ENCODE peak calls at places on chromosomes 4 and X, in four cellular contexts. K is CD8-positive, alpha-beta T cell; S is WERI-Rb-1; X is heart left ventricle. T is an unnamed sample. For H3K36me3, the result is how much of the 10 kb centered on the place peaks cover.

GRCh38 chr4:60201052-60201673 is 999.0 kb upstream of the ADGRL3 start:
- DNase-seq in K (no peak), S (peak), X (no peak), T (no peak)

GRCh38 chr4:41542526-41543270 is 4.7 kb downstream of the LIMCH1 start:
- DNase-seq in K (no peak), S (no peak), X (no peak), T (no peak)

GRCh38 chrX:100449696-100450606 is 39.9 kb upstream of the PCDH19 start:
- DNase-seq in K (no peak), S (no peak), X (peak), T (no peak)

GRCh38 chr4:56289934-56290333 is 97.4 kb downstream of the AASDH start:
- DNase-seq in K (no peak), S (no peak), X (no peak), T (no peak)

GRCh38 chr4:155413451-155413850 is 36.7 kb upstream of the MAP9 start:
- DNase-seq in K (no peak), S (no peak), X (no peak), T (no peak)

GRCh38 chrX:112066813-112067212 is 15.8 kb downstream of the TRPC5 start:
- DNase-seq in K (no peak), S (no peak), X (no peak), T (no peak)

GRCh38 chr4:156677136-156677535 is 294.5 kb downstream of the PDGFC start:
- DNase-seq in K (no peak), S (peak), X (no peak), T (no peak)

GRCh38 chrX:19842542-19842941 is 44.9 kb downstream of the SH3KBP1 start:
- DNase-seq in K (peak), S (no peak), X (no peak), T (no peak)

GRCh38 chr4:66178901-66179300 is 508.6 kb upstream of the EPHA5 start:
- DNase-seq in K (no peak), S (peak), X (no peak), T (no peak)

GRCh38 chrX:71103110-71103983 is 3.2 kb downstream of the CXorf65 start:
- DNase-seq in K (peak), S (peak), X (no peak), T (no peak)

GRCh38 chr4:183332447-183332846 is 10.2 kb upstream of the CLDN24 start:
- DNase-seq in K (no peak), S (no peak), X (no peak), T (no peak)

GRCh38 chr4:137345597-137345996 is 186.7 kb downstream of the PCDH18 start:
- DNase-seq in K (no peak), S (no peak), X (no peak), T (no peak)

GRCh38 chrX:118773782-118774181 is 46.4 kb downstream of the IL13RA1 start:
- DNase-seq in K (no peak), S (no peak), X (no peak), T (no peak)

GRCh38 chrX:42678133-42678532 is 99.8 kb downstream of the PPP1R2C start:
- DNase-seq in K (no peak), S (peak), X (no peak), T (no peak)

GRCh38 chr4:76365636-76366035 is 55.3 kb downstream of the CCDC158 start:
- DNase-seq in K (no peak), S (no peak), X (no peak), T (no peak)

GRCh38 chr4:161704653-161705052 is 459.1 kb downstream of the FSTL5 start:
- DNase-seq in K (no peak), S (peak), X (no peak), T (no peak)

GRCh38 chr4:67853336-67853735 is 30.5 kb downstream of the TMPRSS11D start:
- DNase-seq in K (no peak), S (no peak), X (no peak), T (no peak)

GRCh38 chr4:60724623-60725022 is 475.5 kb upstream of the ADGRL3 start:
- DNase-seq in K (no peak), S (no peak), X (peak), T (no peak)

GRCh38 chr4:139603576-139604387 is 47.8 kb upstream of the SETD7 start:
- DNase-seq in K (no peak), S (peak), X (peak), T (no peak)

GRCh38 chrX:17174671-17175070 is 200.3 kb upstream of the NHS start:
- DNase-seq in K (no peak), S (no peak), X (peak), T (no peak)

GRCh38 chr4:77229433-77229832 is 72.4 kb downstream of the CCNG2 start:
- DNase-seq in K (no peak), S (no peak), X (no peak), T (no peak)

GRCh38 chr4:74166135-74166534 is 8.2 kb downstream of the MTHFD2L start:
- DNase-seq in K (no peak), S (no peak), X (no peak), T (no peak)

GRCh38 chrX:109537324-109537665 is 651 bp downstream of the NXT2 start:
- DNase-seq in K (no peak), S (no peak), X (no peak), T (no peak)

GRCh38 chr4:139872274-139872673 is 206.7 kb downstream of the MGST2 start:
- DNase-seq in K (no peak), S (no peak), X (no peak), T (no peak)

GRCh38 chrX:152601848-152602616 is 35.7 kb upstream of the GABRQ start:
- DNase-seq in K (no peak), S (peak), X (no peak), T (no peak)

GRCh38 chr4:157713342-157713741 is 459.5 kb downstream of the GASK1B start:
- DNase-seq in K (no peak), S (peak), X (no peak), T (no peak)

GRCh38 chr4:118867311-118868067 is 21.2 kb upstream of the SYNPO2 start:
- DNase-seq in K (no peak), S (no peak), X (no peak), T (no peak)

GRCh38 chr4:159042097-159042605 is 60.7 kb upstream of the RAPGEF2 start:
- DNase-seq in K (no peak), S (no peak), X (peak), T (no peak)

GRCh38 chr4:31455612-31456011 is 735.4 kb downstream of the PCDH7 start:
- DNase-seq in K (no peak), S (no peak), X (no peak), T (no peak)

GRCh38 chr4:68577590-68577989 is 1.5 kb upstream of the UGT2B17 start:
- DNase-seq in K (no peak), S (no peak), X (no peak), T (no peak)

GRCh38 chrX:19602866-19603620 is 87.7 kb upstream of the MAP3K15 start:
- DNase-seq in K (no peak), S (no peak), X (no peak), T (no peak)

GRCh38 chr4:113455081-113455480 is 306.5 kb downstream of the CAMK2D start:
- DNase-seq in K (no peak), S (no peak), X (no peak), T (no peak)

GRCh38 chr4:113449407-113449974 is 312.0 kb downstream of the CAMK2D start:
- DNase-seq in K (no peak), S (no peak), X (no peak), T (no peak)

GRCh38 chr4:113452152-113452551 is 309.4 kb downstream of the CAMK2D start:
- DNase-seq in K (no peak), S (no peak), X (no peak), T (no peak)

GRCh38 chr4:113450681-113451080 is 310.9 kb downstream of the CAMK2D start:
- DNase-seq in K (no peak), S (no peak), X (no peak), T (no peak)

GRCh38 chr4:113452868-113453620 is 308.5 kb downstream of the CAMK2D start:
- DNase-seq in K (no peak), S (no peak), X (no peak), T (no peak)
- TF ChIP-seq CTCF in K (no peak), S (no peak), X (no peak), T (no peak)

GRCh38 chr4:37835806-37836205 is 9.3 kb downstream of the PGM2 start:
- DNase-seq in K (no peak), S (no peak), X (no peak), T (no peak)

GRCh38 chr4:37837446-37837845 is 11.0 kb downstream of the PGM2 start:
- DNase-seq in K (no peak), S (no peak), X (no peak), T (no peak)

GRCh38 chr4:37835031-37835430 is 8.5 kb downstream of the PGM2 start:
- DNase-seq in K (no peak), S (no peak), X (no peak), T (no peak)

GRCh38 chr4:37836838-37837413 is 10.4 kb downstream of the PGM2 start:
- DNase-seq in K (no peak), S (no peak), X (no peak), T (no peak)

GRCh38 chr4:37836256-37836655 is 9.8 kb downstream of the PGM2 start:
- DNase-seq in K (no peak), S (no peak), X (no peak), T (no peak)
- H3K36me3 ChIP-seq in K (under half), S (half or more), X (half or more), T (under half)

DNA sequence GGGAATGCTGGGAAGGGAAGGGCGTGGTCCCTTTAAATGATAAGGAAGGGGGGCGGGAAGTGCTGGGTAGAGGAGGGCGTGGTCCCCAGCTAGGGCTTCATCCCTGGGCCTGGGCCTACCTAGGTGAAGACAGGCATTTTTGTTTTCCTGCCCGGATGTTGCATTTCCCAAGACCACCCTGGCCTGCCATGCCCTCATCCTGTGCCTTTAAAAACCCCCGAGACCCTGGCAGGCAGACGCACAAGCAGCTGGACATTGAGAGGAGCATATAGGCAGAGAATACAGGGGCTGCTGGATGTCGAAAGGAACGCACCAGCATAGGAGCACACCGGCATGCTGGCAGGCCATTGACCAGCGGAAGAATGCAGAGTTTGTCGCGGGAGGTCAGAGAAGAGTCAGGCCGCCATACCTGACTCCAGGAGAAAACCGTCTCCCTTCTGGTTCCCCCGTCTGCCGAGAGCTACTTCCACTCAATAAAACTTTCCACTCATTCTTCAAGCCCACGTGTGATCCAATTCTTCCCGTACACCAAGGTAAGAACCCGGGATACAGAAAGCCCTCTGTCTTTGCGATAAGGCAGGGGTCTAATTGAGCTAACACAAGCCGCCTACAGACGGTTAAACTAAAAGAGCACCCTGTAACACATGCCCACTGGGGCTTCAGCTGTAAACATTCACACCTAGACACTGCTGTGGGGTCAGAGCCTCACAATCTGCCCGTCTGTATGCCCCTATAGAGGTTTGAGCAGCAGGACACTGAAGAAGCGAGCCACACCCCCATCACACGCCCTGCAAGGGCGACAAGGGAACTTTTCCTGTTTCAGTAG is 2.9 kb upstream of the AGA start:
- DNase-seq in K (no peak), S (no peak), X (no peak), T (no peak)
- H3K4me3 ChIP-seq in K (no peak), S (no peak), X (peak), T (peak)

GRCh38 chrX:72297953-72298730 is 7.6 kb downstream of the CITED1 start:
- DNase-seq in K (no peak), S (peak), X (no peak), T (no peak)
- TF ChIP-seq CTCF in K (no peak), S (peak), X (no peak), T (peak)

DNA sequence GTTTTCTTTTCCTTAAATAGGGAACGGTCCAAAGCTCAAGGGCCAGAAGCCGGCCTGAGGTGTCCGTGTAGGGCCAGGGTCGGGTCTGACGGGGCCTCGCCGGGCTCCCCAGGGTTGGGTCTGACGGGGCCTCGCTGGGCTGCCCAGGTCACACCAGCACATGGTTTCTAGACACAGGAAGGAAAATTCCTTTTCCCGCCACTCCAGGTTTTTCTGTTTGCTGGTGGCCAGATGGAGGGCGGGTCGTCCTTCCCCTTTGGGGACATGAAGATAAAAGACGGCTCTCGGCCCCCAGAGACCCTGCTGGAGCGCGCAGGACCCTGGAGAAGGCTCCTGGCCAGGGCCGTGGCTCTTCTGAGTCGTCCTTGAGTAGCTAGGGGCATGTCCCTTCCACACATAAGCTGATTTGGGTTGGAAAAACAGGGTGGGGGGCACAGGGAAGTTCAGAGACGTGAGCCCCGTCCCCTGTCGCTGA is 35.1 kb downstream of the PIGG start:
- DNase-seq in K (no peak), S (no peak), X (no peak), T (no peak)
- H3K36me3 ChIP-seq in K (under half), S (under half), X (half or more), T (half or more)

DNA sequence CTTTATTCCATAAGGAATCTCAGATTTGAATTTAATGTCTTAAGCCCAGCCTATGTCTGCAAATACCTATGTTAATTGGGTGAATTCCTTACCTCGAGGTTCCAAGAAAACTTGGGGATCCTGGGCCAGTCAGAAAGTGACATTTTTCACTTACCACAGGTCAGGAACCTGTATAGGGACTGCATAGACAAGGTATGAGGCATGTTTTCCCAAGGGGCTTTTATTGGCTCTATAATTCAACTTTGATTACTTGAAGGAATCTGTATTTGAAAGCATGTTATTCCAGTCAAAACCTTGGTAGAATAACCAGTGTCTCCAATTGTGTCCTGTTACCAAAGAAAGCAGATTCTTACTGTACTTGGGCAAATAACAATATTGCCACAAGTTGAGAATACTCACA is 8.5 kb upstream of the MPP1 start:
- DNase-seq in K (no peak), S (no peak), X (no peak), T (no peak)
- H3K4me3 ChIP-seq in K (no peak), S (no peak), X (no peak), T (no peak)

GRCh38 chrX:95764972-95765451 is 919.6 kb upstream of the DIAPH2 start:
- DNase-seq in K (no peak), S (peak), X (no peak), T (no peak)
- TF ChIP-seq CTCF in K (no peak), S (peak), X (peak), T (peak)

DNA sequence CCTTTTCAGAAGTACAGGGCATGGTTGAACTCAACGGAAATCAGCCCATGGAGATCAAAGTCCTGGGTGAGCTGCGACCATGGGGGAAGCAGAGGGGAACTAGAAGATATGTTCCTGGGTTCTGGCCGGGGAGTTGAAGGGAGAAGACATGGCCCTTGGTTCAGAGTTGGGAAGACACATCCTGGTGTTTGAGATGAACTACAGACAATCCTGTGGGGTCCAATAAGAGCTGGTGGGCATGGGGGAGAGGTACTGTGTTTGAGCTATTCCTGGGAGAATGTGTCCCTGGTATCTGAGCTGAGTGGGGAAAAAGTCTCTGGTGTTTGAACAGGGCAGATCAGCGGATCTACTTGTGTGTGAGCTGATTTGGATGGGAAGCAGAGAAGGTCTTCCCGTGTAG is 7.9 kb downstream of the UBA1 start:
- DNase-seq in K (no peak), S (no peak), X (no peak), T (no peak)
- H3K36me3 ChIP-seq in K (under half), S (half or more), X (half or more), T (under half)

T was measured in esophagus muscularis mucosa.